ENCODE peak calls at places on chromosomes 2 and 18, in five cellular contexts. One of them, this sample, is unnamed.

GRCh38 chr18:45103319-45104070 is 422.8 kb downstream of the SETBP1 start:
- DNase-seq in mesenchymal stem cell: no peak
- DNase-seq in neuronal stem cell: no peak
- DNase-seq in IMR-90: no peak
- DNase-seq in mesendoderm: no peak
- DNase-seq in this sample: no peak

GRCh38 chr18:49980869-49981268 is 167.5 kb upstream of the ACAA2 start:
- DNase-seq in mesendoderm: no peak
- DNase-seq in IMR-90: no peak
- DNase-seq in mesenchymal stem cell: no peak
- DNase-seq in neuronal stem cell: no peak
- DNase-seq in this sample: no peak

GRCh38 chr2:232892221-232892620 is 22.2 kb downstream of the SNORC start:
- DNase-seq in neuronal stem cell: no peak
- DNase-seq in mesendoderm: no peak
- DNase-seq in IMR-90: no peak
- DNase-seq in mesenchymal stem cell: no peak
- DNase-seq in this sample: no peak

GRCh38 chr2:100984892-100985307 is 17.2 kb upstream of the RPL31 start:
- DNase-seq in neuronal stem cell: peak; percentile 69
- DNase-seq in mesenchymal stem cell: peak; percentile 71
- DNase-seq in mesendoderm: peak; percentile 85
- DNase-seq in IMR-90: peak; percentile 69
- DNase-seq in this sample: peak; percentile 80

GRCh38 chr2:12177052-12177994 is 430.9 kb downstream of the LPIN1 start:
- DNase-seq in mesenchymal stem cell: peak; percentile 90
- DNase-seq in mesendoderm: peak; percentile 91
- DNase-seq in IMR-90: peak; percentile 76
- DNase-seq in neuronal stem cell: no peak
- DNase-seq in this sample: no peak

GRCh38 chr2:208334230-208334629 is 68.2 kb downstream of the PIKFYVE start:
- DNase-seq in mesenchymal stem cell: no peak
- DNase-seq in neuronal stem cell: no peak
- DNase-seq in mesendoderm: no peak
- DNase-seq in IMR-90: no peak
- DNase-seq in this sample: no peak

GRCh38 chr2:54983345-54984235 is 66.7 kb downstream of the RTN4 start:
- DNase-seq in mesenchymal stem cell: peak; percentile 43
- DNase-seq in IMR-90: no peak
- DNase-seq in neuronal stem cell: no peak
- DNase-seq in mesendoderm: no peak
- DNase-seq in this sample: no peak

GRCh38 chr2:27891063-27891819 is 712 bp downstream of the BABAM2 start:
- DNase-seq in mesenchymal stem cell: peak; percentile 77
- DNase-seq in IMR-90: peak; percentile 83
- DNase-seq in neuronal stem cell: peak; percentile 54
- DNase-seq in mesendoderm: no peak
- DNase-seq in this sample: peak; percentile 79

GRCh38 chr2:240831594-240832204 is 11.7 kb upstream of the KIF1A start:
- DNase-seq in mesenchymal stem cell: no peak
- DNase-seq in IMR-90: no peak
- DNase-seq in mesendoderm: no peak
- DNase-seq in neuronal stem cell: no peak
- DNase-seq in this sample: peak; percentile 75

GRCh38 chr2:31031132-31031706 is 107.0 kb downstream of the GALNT14 start:
- DNase-seq in neuronal stem cell: no peak
- DNase-seq in mesenchymal stem cell: no peak
- DNase-seq in mesendoderm: no peak
- DNase-seq in IMR-90: no peak
- DNase-seq in this sample: no peak

GRCh38 chr2:49003206-49003605 is 151.1 kb downstream of the FSHR start:
- DNase-seq in mesendoderm: no peak
- DNase-seq in IMR-90: no peak
- DNase-seq in neuronal stem cell: no peak
- DNase-seq in mesenchymal stem cell: peak; percentile 36
- DNase-seq in this sample: no peak

GRCh38 chr2:191051825-191052778 is 38.1 kb upstream of the STAT1 start:
- DNase-seq in mesenchymal stem cell: peak; percentile 76
- DNase-seq in IMR-90: peak; percentile 74
- DNase-seq in mesendoderm: peak; percentile 62
- DNase-seq in neuronal stem cell: peak; percentile 23
- DNase-seq in this sample: no peak

GRCh38 chr2:147031897-147032296 is 812.9 kb upstream of the ACVR2A start:
- DNase-seq in neuronal stem cell: no peak
- DNase-seq in mesenchymal stem cell: no peak
- DNase-seq in IMR-90: no peak
- DNase-seq in mesendoderm: no peak
- DNase-seq in this sample: no peak

GRCh38 chr2:19982268-19982667 is 7.6 kb downstream of the WDR35 start:
- DNase-seq in mesendoderm: no peak
- DNase-seq in IMR-90: peak; percentile 30
- DNase-seq in neuronal stem cell: no peak
- DNase-seq in mesenchymal stem cell: peak; percentile 22
- DNase-seq in this sample: no peak

GRCh38 chr18:59861963-59862819 is 37.6 kb upstream of the PMAIP1 start:
- DNase-seq in neuronal stem cell: no peak
- DNase-seq in IMR-90: no peak
- DNase-seq in mesenchymal stem cell: no peak
- DNase-seq in mesendoderm: no peak
- DNase-seq in this sample: no peak

GRCh38 chr2:130342533-130343275 is at the start of gene IMP4:
- DNase-seq in mesenchymal stem cell: peak; percentile 100
- DNase-seq in neuronal stem cell: peak; percentile 96
- DNase-seq in IMR-90: peak; percentile 100
- DNase-seq in mesendoderm: peak; percentile 100
- DNase-seq in this sample: peak; percentile 89

GRCh38 chr2:160666677-160667061 is 173.1 kb upstream of the RBMS1 start:
- DNase-seq in IMR-90: no peak
- DNase-seq in neuronal stem cell: no peak
- DNase-seq in mesendoderm: no peak
- DNase-seq in mesenchymal stem cell: no peak
- DNase-seq in this sample: no peak

GRCh38 chr18:77081387-77081773 is 51.2 kb downstream of the MBP start:
- DNase-seq in mesendoderm: no peak
- DNase-seq in mesenchymal stem cell: no peak
- DNase-seq in IMR-90: peak; percentile 86
- DNase-seq in neuronal stem cell: no peak
- DNase-seq in this sample: no peak

GRCh38 chr2:37669500-37669899 is 1.9 kb downstream of the CDC42EP3 start:
- DNase-seq in mesendoderm: no peak
- DNase-seq in mesenchymal stem cell: no peak
- DNase-seq in IMR-90: no peak
- DNase-seq in neuronal stem cell: no peak
- DNase-seq in this sample: no peak

GRCh38 chr18:70321616-70322015 is 32.8 kb downstream of the SOCS6 start:
- DNase-seq in mesenchymal stem cell: no peak
- DNase-seq in neuronal stem cell: no peak
- DNase-seq in mesendoderm: no peak
- DNase-seq in IMR-90: no peak
- DNase-seq in this sample: no peak

GRCh38 chr2:241701155-241701404 is 759 bp upstream of the ING5 start:
- DNase-seq in IMR-90: peak; percentile 73
- DNase-seq in mesendoderm: no peak
- DNase-seq in mesenchymal stem cell: peak; percentile 84
- DNase-seq in neuronal stem cell: no peak
- DNase-seq in this sample: no peak

GRCh38 chr2:159817278-159817677 is 19.3 kb upstream of the CD302 start:
- DNase-seq in IMR-90: no peak
- DNase-seq in mesendoderm: no peak
- DNase-seq in neuronal stem cell: no peak
- DNase-seq in mesenchymal stem cell: no peak
- DNase-seq in this sample: no peak

GRCh38 chr2:31429759-31430438 is 15.4 kb upstream of the XDH start:
- DNase-seq in mesendoderm: no peak
- DNase-seq in mesenchymal stem cell: no peak
- DNase-seq in IMR-90: peak; percentile 50
- DNase-seq in neuronal stem cell: no peak
- DNase-seq in this sample: no peak

GRCh38 chr2:21774691-21775090 is 650.9 kb downstream of the TDRD15 start:
- DNase-seq in mesendoderm: peak; percentile 2
- DNase-seq in mesenchymal stem cell: no peak
- DNase-seq in neuronal stem cell: no peak
- DNase-seq in IMR-90: peak; percentile 20
- DNase-seq in this sample: no peak

GRCh38 chr2:136031716-136032115 is 46.3 kb upstream of the DARS1 start:
- DNase-seq in IMR-90: no peak
- DNase-seq in mesendoderm: no peak
- DNase-seq in neuronal stem cell: no peak
- DNase-seq in mesenchymal stem cell: no peak
- DNase-seq in this sample: no peak

GRCh38 chr2:219160186-219161017 is at the start of gene NHEJ1:
- DNase-seq in IMR-90: peak; percentile 89
- DNase-seq in neuronal stem cell: peak; percentile 93
- DNase-seq in mesendoderm: peak; percentile 97
- DNase-seq in mesenchymal stem cell: peak; percentile 95
- DNase-seq in this sample: peak; percentile 100
- H3K4ac ChIP-seq in IMR-90: peak within 1 kb of the TSS; percentile 90
- H3K4ac ChIP-seq in neuronal stem cell: no peak within 1 kb of the TSS
- H3K4ac ChIP-seq in mesendoderm: no peak within 1 kb of the TSS
- H3K4ac ChIP-seq in mesenchymal stem cell: no peak within 1 kb of the TSS
- H3K4ac ChIP-seq in this sample: peak within 1 kb of the TSS; percentile 88

GRCh38 chr2:86336350-86337234 is 834 bp downstream of the REEP1 start:
- DNase-seq in IMR-90: no peak
- DNase-seq in mesenchymal stem cell: no peak
- DNase-seq in mesendoderm: peak; percentile 22
- DNase-seq in neuronal stem cell: peak; percentile 15
- DNase-seq in this sample: peak; percentile 61

GRCh38 chr2:86337235-86338099 is at the start of gene REEP1:
- DNase-seq in neuronal stem cell: peak; percentile 33
- DNase-seq in IMR-90: no peak
- DNase-seq in mesendoderm: peak; percentile 23
- DNase-seq in mesenchymal stem cell: peak; percentile 3
- DNase-seq in this sample: no peak

GRCh38 chr2:86338778-86339295 is 1.4 kb upstream of the REEP1 start:
- DNase-seq in mesenchymal stem cell: no peak
- DNase-seq in IMR-90: no peak
- DNase-seq in neuronal stem cell: no peak
- DNase-seq in mesendoderm: no peak
- DNase-seq in this sample: no peak

GRCh38 chr2:86333378-86333777 is 4.0 kb downstream of the REEP1 start:
- DNase-seq in IMR-90: no peak
- DNase-seq in mesenchymal stem cell: no peak
- DNase-seq in neuronal stem cell: no peak
- DNase-seq in mesendoderm: no peak
- DNase-seq in this sample: no peak

GRCh38 chr2:86335865-86336321 is 1.5 kb downstream of the REEP1 start:
- DNase-seq in IMR-90: no peak
- DNase-seq in mesendoderm: no peak
- DNase-seq in neuronal stem cell: no peak
- DNase-seq in mesenchymal stem cell: no peak
- DNase-seq in this sample: no peak
- H3K4ac ChIP-seq in IMR-90: no peak overlapping the region
- H3K4ac ChIP-seq in mesendoderm: no peak overlapping the region
- H3K4ac ChIP-seq in neuronal stem cell: no peak overlapping the region
- H3K4ac ChIP-seq in mesenchymal stem cell: no peak overlapping the region
- H3K4ac ChIP-seq in this sample: no peak overlapping the region

GRCh38 chr18:63298393-63299015 is 21.1 kb downstream of the BCL2 start:
- DNase-seq in neuronal stem cell: no peak
- DNase-seq in mesendoderm: peak; percentile 29
- DNase-seq in IMR-90: no peak
- DNase-seq in mesenchymal stem cell: no peak
- DNase-seq in this sample: no peak
- H3K4ac ChIP-seq in neuronal stem cell: no peak overlapping the region
- H3K4ac ChIP-seq in mesendoderm: no peak overlapping the region
- H3K4ac ChIP-seq in IMR-90: no peak overlapping the region
- H3K4ac ChIP-seq in mesenchymal stem cell: no peak overlapping the region
- H3K4ac ChIP-seq in this sample: no peak overlapping the region

DNA sequence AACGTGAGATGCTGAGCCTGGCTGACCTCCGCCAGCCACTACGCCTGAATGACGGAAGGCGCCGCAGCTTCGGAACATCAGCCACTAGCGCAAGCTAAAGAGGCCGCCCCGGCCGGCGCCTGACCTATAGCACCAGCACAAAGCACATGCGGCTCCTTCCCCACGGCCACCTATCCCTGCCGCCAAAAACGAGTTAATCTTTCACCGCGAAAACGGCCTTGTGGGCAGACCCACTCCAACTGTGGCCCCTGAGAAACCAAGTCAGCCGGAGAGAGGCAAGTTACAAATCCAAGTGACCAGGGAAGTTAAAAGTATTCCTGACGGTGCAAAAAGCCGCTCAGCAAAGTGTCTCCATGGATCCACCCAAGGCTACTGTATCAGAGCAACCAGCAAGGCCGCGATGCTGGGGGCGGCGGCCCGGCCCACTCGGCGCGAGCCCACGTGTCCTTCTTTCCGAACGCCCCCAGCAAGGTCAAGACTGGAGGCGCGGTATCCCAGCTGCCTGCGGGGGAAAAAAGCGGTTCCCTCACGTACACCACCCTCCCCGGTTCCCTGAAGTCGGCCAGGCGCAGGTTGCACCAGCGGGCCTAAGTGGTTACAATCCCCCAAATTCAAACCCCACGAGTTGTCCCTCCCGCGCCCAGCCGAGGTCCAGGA is 575 bp downstream of the HSPD1 start:
- DNase-seq in IMR-90: peak; percentile 42
- DNase-seq in mesenchymal stem cell: peak; percentile 79
- DNase-seq in mesendoderm: peak; percentile 66
- DNase-seq in neuronal stem cell: peak; percentile 50
- DNase-seq in this sample: peak; percentile 61
- H3K4ac ChIP-seq in IMR-90: peak overlapping the region; percentile 65
- H3K4ac ChIP-seq in mesenchymal stem cell: peak overlapping the region; percentile 5
- H3K4ac ChIP-seq in mesendoderm: peak overlapping the region; percentile 94
- H3K4ac ChIP-seq in neuronal stem cell: no peak overlapping the region
- H3K4ac ChIP-seq in this sample: peak overlapping the region; percentile 85

GRCh38 chr2:183035954-183036669 is 2.1 kb downstream of the NCKAP1 start:
- DNase-seq in neuronal stem cell: no peak
- DNase-seq in IMR-90: no peak
- DNase-seq in mesendoderm: no peak
- DNase-seq in mesenchymal stem cell: no peak
- DNase-seq in this sample: no peak
- H3K4ac ChIP-seq in neuronal stem cell: no peak overlapping the region
- H3K4ac ChIP-seq in IMR-90: no peak overlapping the region
- H3K4ac ChIP-seq in mesendoderm: no peak overlapping the region
- H3K4ac ChIP-seq in mesenchymal stem cell: no peak overlapping the region
- H3K4ac ChIP-seq in this sample: no peak overlapping the region